ENCODE peak calls at places on chromosome 15, in five cellular contexts. One of them, this sample, is unnamed.

GRCh38 chr15:98763179-98763578 is 114.8 kb downstream of the IGF1R start:
- DNase-seq in SK-N-SH: no peak
- DNase-seq in endothelial cell of umbilical vein: peak
- DNase-seq in stomach: no peak
- DNase-seq in HepG2: no peak
- DNase-seq in this sample: no peak

GRCh38 chr15:83943849-83944404 is 290.0 kb downstream of the ADAMTSL3 start:
- DNase-seq in SK-N-SH: no peak
- DNase-seq in endothelial cell of umbilical vein: no peak
- DNase-seq in stomach: no peak
- DNase-seq in HepG2: no peak
- DNase-seq in this sample: no peak

GRCh38 chr15:41557673-41558399 is 1.2 kb upstream of the TYRO3 start:
- DNase-seq in SK-N-SH: peak
- DNase-seq in endothelial cell of umbilical vein: peak
- DNase-seq in stomach: peak
- DNase-seq in HepG2: peak
- DNase-seq in this sample: no peak

GRCh38 chr15:65595960-65596359 is 15.0 kb downstream of the INTS14 start:
- DNase-seq in SK-N-SH: peak
- DNase-seq in endothelial cell of umbilical vein: peak
- DNase-seq in stomach: no peak
- DNase-seq in HepG2: peak
- DNase-seq in this sample: no peak

GRCh38 chr15:34039506-34040123 is 611 bp upstream of the AVEN start:
- DNase-seq in SK-N-SH: peak
- DNase-seq in endothelial cell of umbilical vein: peak
- DNase-seq in stomach: no peak
- DNase-seq in HepG2: no peak
- DNase-seq in this sample: no peak

GRCh38 chr15:99029358-99029871 is 21.8 kb upstream of the PGPEP1L start:
- DNase-seq in SK-N-SH: no peak
- DNase-seq in endothelial cell of umbilical vein: no peak
- DNase-seq in stomach: no peak
- DNase-seq in HepG2: no peak
- DNase-seq in this sample: no peak

GRCh38 chr15:29364429-29365078 is 94.9 kb upstream of the NSMCE3 start:
- DNase-seq in SK-N-SH: no peak
- DNase-seq in endothelial cell of umbilical vein: no peak
- DNase-seq in stomach: no peak
- DNase-seq in HepG2: peak
- DNase-seq in this sample: no peak

GRCh38 chr15:38690737-38691332 is 126.2 kb upstream of the RASGRP1 start:
- DNase-seq in SK-N-SH: peak
- DNase-seq in endothelial cell of umbilical vein: peak
- DNase-seq in stomach: peak
- DNase-seq in HepG2: peak
- DNase-seq in this sample: peak

GRCh38 chr15:100189849-100190248 is 151.9 kb downstream of the ADAMTS17 start:
- DNase-seq in SK-N-SH: no peak
- DNase-seq in endothelial cell of umbilical vein: no peak
- DNase-seq in stomach: no peak
- DNase-seq in HepG2: no peak
- DNase-seq in this sample: no peak

GRCh38 chr15:51203797-51204196 is 109.1 kb upstream of the TNFAIP8L3 start:
- DNase-seq in SK-N-SH: no peak
- DNase-seq in endothelial cell of umbilical vein: no peak
- DNase-seq in stomach: no peak
- DNase-seq in HepG2: peak
- DNase-seq in this sample: no peak

GRCh38 chr15:88390502-88390901 is 76.7 kb downstream of the MRPL46 start:
- DNase-seq in SK-N-SH: no peak
- DNase-seq in endothelial cell of umbilical vein: no peak
- DNase-seq in stomach: no peak
- DNase-seq in HepG2: no peak
- DNase-seq in this sample: no peak

GRCh38 chr15:73924258-73924921 is 1.9 kb upstream of the LOXL1 start:
- DNase-seq in SK-N-SH: no peak
- DNase-seq in endothelial cell of umbilical vein: peak
- DNase-seq in stomach: no peak
- DNase-seq in HepG2: no peak
- DNase-seq in this sample: peak

GRCh38 chr15:42065478-42065877 is 28.9 kb downstream of the PLA2G4D start:
- DNase-seq in SK-N-SH: no peak
- DNase-seq in endothelial cell of umbilical vein: no peak
- DNase-seq in stomach: no peak
- DNase-seq in HepG2: no peak
- DNase-seq in this sample: no peak

GRCh38 chr15:85756411-85757072 is 38.2 kb downstream of the KLHL25 start:
- DNase-seq in SK-N-SH: no peak
- DNase-seq in endothelial cell of umbilical vein: no peak
- DNase-seq in stomach: no peak
- DNase-seq in HepG2: no peak
- DNase-seq in this sample: no peak

GRCh38 chr15:73930371-73930770 is 4.1 kb downstream of the LOXL1 start:
- DNase-seq in SK-N-SH: no peak
- DNase-seq in endothelial cell of umbilical vein: no peak
- DNase-seq in stomach: no peak
- DNase-seq in HepG2: no peak
- DNase-seq in this sample: no peak

GRCh38 chr15:74025436-74025835 is 30.9 kb downstream of the PML start:
- DNase-seq in SK-N-SH: no peak
- DNase-seq in endothelial cell of umbilical vein: peak
- DNase-seq in stomach: peak
- DNase-seq in HepG2: no peak
- DNase-seq in this sample: no peak

GRCh38 chr15:43516801-43517353 is 531 bp upstream of the MAP1A start:
- DNase-seq in SK-N-SH: peak
- DNase-seq in endothelial cell of umbilical vein: no peak
- DNase-seq in stomach: no peak
- DNase-seq in HepG2: no peak
- DNase-seq in this sample: no peak

GRCh38 chr15:92809880-92810361 is 90.2 kb upstream of the CHD2 start:
- DNase-seq in SK-N-SH: no peak
- DNase-seq in endothelial cell of umbilical vein: peak
- DNase-seq in stomach: no peak
- DNase-seq in HepG2: no peak
- DNase-seq in this sample: peak

GRCh38 chr15:100863406-100864198 is 16.0 kb upstream of the ALDH1A3 start:
- DNase-seq in SK-N-SH: no peak
- DNase-seq in endothelial cell of umbilical vein: no peak
- DNase-seq in stomach: peak
- DNase-seq in HepG2: no peak
- DNase-seq in this sample: no peak

GRCh38 chr15:91861223-91861622 is 7.7 kb downstream of the SLCO3A1 start:
- DNase-seq in SK-N-SH: no peak
- DNase-seq in endothelial cell of umbilical vein: no peak
- DNase-seq in stomach: no peak
- DNase-seq in HepG2: no peak
- DNase-seq in this sample: no peak

GRCh38 chr15:73755481-73755880 is 2.3 kb upstream of the INSYN1 start:
- DNase-seq in SK-N-SH: peak
- DNase-seq in endothelial cell of umbilical vein: no peak
- DNase-seq in stomach: no peak
- DNase-seq in HepG2: no peak
- DNase-seq in this sample: no peak

GRCh38 chr15:64930019-64930652 is 18.4 kb downstream of the ANKDD1A start:
- DNase-seq in SK-N-SH: no peak
- DNase-seq in endothelial cell of umbilical vein: no peak
- DNase-seq in stomach: no peak
- DNase-seq in HepG2: no peak
- DNase-seq in this sample: no peak

GRCh38 chr15:51931638-51932037 is 39.9 kb downstream of the LEO1 start:
- DNase-seq in SK-N-SH: no peak
- DNase-seq in endothelial cell of umbilical vein: no peak
- DNase-seq in stomach: no peak
- DNase-seq in HepG2: no peak
- DNase-seq in this sample: no peak

GRCh38 chr15:66803182-66803729 is 101.2 kb downstream of the SMAD6 start:
- DNase-seq in SK-N-SH: peak
- DNase-seq in endothelial cell of umbilical vein: peak
- DNase-seq in stomach: peak
- DNase-seq in HepG2: peak
- DNase-seq in this sample: peak

GRCh38 chr15:57591822-57592367 is at the start of gene MYZAP:
- DNase-seq in SK-N-SH: peak
- DNase-seq in endothelial cell of umbilical vein: peak
- DNase-seq in stomach: peak
- DNase-seq in HepG2: no peak
- DNase-seq in this sample: peak

GRCh38 chr15:72685301-72685924 is 569 bp downstream of the HIGD2B start:
- DNase-seq in SK-N-SH: no peak
- DNase-seq in endothelial cell of umbilical vein: peak
- DNase-seq in stomach: no peak
- DNase-seq in HepG2: peak
- DNase-seq in this sample: no peak

GRCh38 chr15:72859023-72859756 is 75.6 kb upstream of the ADPGK start:
- DNase-seq in SK-N-SH: no peak
- DNase-seq in endothelial cell of umbilical vein: no peak
- DNase-seq in stomach: no peak
- DNase-seq in HepG2: no peak
- DNase-seq in this sample: no peak

GRCh38 chr15:71043373-71043772 is 71.9 kb upstream of the THSD4 start:
- DNase-seq in SK-N-SH: no peak
- DNase-seq in endothelial cell of umbilical vein: no peak
- DNase-seq in stomach: no peak
- DNase-seq in HepG2: no peak
- DNase-seq in this sample: no peak
- H3K4me3 ChIP-seq in SK-N-SH: no peak
- H3K4me3 ChIP-seq in endothelial cell of umbilical vein: no peak
- H3K4me3 ChIP-seq in stomach: no peak
- H3K4me3 ChIP-seq in HepG2: no peak
- H3K4me3 ChIP-seq in this sample: no peak

GRCh38 chr15:39846108-39846507 is 63.5 kb upstream of the FSIP1 start:
- DNase-seq in SK-N-SH: no peak
- DNase-seq in endothelial cell of umbilical vein: no peak
- DNase-seq in stomach: no peak
- DNase-seq in HepG2: no peak
- DNase-seq in this sample: no peak
- TF ChIP-seq POLR2AphosphoS5 in SK-N-SH: no peak
- TF ChIP-seq POLR2AphosphoS5 in endothelial cell of umbilical vein: no peak
- TF ChIP-seq POLR2AphosphoS5 in stomach: no peak
- TF ChIP-seq POLR2AphosphoS5 in HepG2: no peak
- TF ChIP-seq POLR2AphosphoS5 in this sample: no peak

GRCh38 chr15:90138071-90138833 is 36.0 kb upstream of the IDH2 start:
- DNase-seq in SK-N-SH: no peak
- DNase-seq in endothelial cell of umbilical vein: no peak
- DNase-seq in stomach: peak
- DNase-seq in HepG2: no peak
- DNase-seq in this sample: no peak
- H3K4me3 ChIP-seq in SK-N-SH: no peak
- H3K4me3 ChIP-seq in endothelial cell of umbilical vein: no peak
- H3K4me3 ChIP-seq in stomach: no peak
- H3K4me3 ChIP-seq in HepG2: no peak
- H3K4me3 ChIP-seq in this sample: no peak

GRCh38 chr15:28243399-28243798 is 78.6 kb downstream of the HERC2 start:
- DNase-seq in SK-N-SH: no peak
- DNase-seq in endothelial cell of umbilical vein: no peak
- DNase-seq in stomach: no peak
- DNase-seq in HepG2: no peak
- DNase-seq in this sample: no peak

GRCh38 chr15:28246605-28247004 is 75.4 kb downstream of the HERC2 start:
- DNase-seq in SK-N-SH: no peak
- DNase-seq in endothelial cell of umbilical vein: no peak
- DNase-seq in stomach: no peak
- DNase-seq in HepG2: no peak
- DNase-seq in this sample: no peak

DNA sequence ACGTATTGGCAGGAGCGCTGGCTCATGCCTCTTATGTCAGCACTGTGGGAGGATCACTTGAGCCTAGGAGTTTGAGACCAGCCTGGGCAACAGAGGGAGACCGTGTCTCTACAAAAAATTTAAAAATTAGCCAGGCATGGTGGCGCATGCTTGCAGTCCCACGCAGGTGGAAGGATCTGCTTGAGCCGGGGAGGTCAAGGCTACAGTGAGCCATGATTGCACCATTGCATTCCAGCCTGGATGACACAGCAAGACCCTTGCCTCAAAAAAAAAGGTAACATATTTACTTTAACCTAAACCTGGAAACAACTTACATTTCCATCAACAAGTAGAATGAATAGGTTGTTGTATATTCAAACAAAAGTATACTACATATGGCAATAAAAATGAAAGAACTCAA is 78.1 kb downstream of the HERC2 start:
- DNase-seq in SK-N-SH: no peak
- DNase-seq in endothelial cell of umbilical vein: no peak
- DNase-seq in stomach: no peak
- DNase-seq in HepG2: peak
- DNase-seq in this sample: no peak
- TF ChIP-seq POLR2AphosphoS5 in SK-N-SH: no peak
- TF ChIP-seq POLR2AphosphoS5 in endothelial cell of umbilical vein: no peak
- TF ChIP-seq POLR2AphosphoS5 in stomach: no peak
- TF ChIP-seq POLR2AphosphoS5 in HepG2: no peak
- TF ChIP-seq POLR2AphosphoS5 in this sample: no peak

DNA sequence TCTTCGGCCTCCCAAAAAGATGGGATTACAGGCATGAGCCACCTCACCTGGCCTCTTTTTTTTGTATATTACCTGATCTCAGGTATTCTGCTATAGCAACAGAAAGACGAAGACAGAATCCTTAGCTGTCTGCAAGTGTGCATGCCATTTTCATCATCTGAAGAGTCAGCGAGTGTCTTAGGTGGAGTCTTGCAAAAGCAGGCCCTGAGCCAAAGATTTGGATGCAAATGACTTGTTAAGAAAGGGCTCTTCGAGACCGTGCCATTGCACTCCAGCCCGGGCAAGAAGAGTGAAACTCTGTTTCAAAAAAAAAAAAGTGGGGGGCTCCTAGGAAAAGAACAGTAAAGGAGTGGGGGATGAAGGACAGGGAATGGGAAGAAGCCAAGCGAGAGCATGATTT is 10.2 kb upstream of the TRIM69 start:
- DNase-seq in SK-N-SH: no peak
- DNase-seq in endothelial cell of umbilical vein: peak
- DNase-seq in stomach: no peak
- DNase-seq in HepG2: no peak
- DNase-seq in this sample: no peak
- H3K4me3 ChIP-seq in SK-N-SH: no peak
- H3K4me3 ChIP-seq in endothelial cell of umbilical vein: no peak
- H3K4me3 ChIP-seq in stomach: peak
- H3K4me3 ChIP-seq in HepG2: peak
- H3K4me3 ChIP-seq in this sample: no peak

GRCh38 chr15:55791576-55792400 is 48.8 kb upstream of the PRTG start:
- DNase-seq in SK-N-SH: no peak
- DNase-seq in endothelial cell of umbilical vein: peak
- DNase-seq in stomach: no peak
- DNase-seq in HepG2: no peak
- DNase-seq in this sample: no peak
- TF ChIP-seq POLR2AphosphoS5 in SK-N-SH: no peak
- TF ChIP-seq POLR2AphosphoS5 in endothelial cell of umbilical vein: no peak
- TF ChIP-seq POLR2AphosphoS5 in stomach: no peak
- TF ChIP-seq POLR2AphosphoS5 in HepG2: no peak
- TF ChIP-seq POLR2AphosphoS5 in this sample: no peak